ENCODE peak calls at places on chromosomes 4 and X, in four cellular contexts. One of them, this sample, is unnamed.

GRCh38 chrX:15749642-15750610 is 11.9 kb downstream of the CA5B start:
- DNase-seq in lower lobe of right lung: peak; percentile 44
- DNase-seq in mesendoderm: no peak
- DNase-seq in CD4-positive, alpha-beta memory T cell: peak; percentile 60
- DNase-seq in this sample: peak; percentile 51

GRCh38 chr4:102429553-102429952 is 71.6 kb upstream of the NFKB1 start:
- DNase-seq in lower lobe of right lung: no peak
- DNase-seq in mesendoderm: peak; percentile 75
- DNase-seq in CD4-positive, alpha-beta memory T cell: no peak
- DNase-seq in this sample: no peak

GRCh38 chr4:88448905-88449689 is 7.8 kb upstream of the HERC5 start:
- DNase-seq in lower lobe of right lung: no peak
- DNase-seq in mesendoderm: no peak
- DNase-seq in CD4-positive, alpha-beta memory T cell: no peak
- DNase-seq in this sample: no peak

GRCh38 chr4:33837043-33837442 is 2407.3 kb downstream of the ARAP2 start:
- DNase-seq in lower lobe of right lung: no peak
- DNase-seq in mesendoderm: peak; percentile 68
- DNase-seq in CD4-positive, alpha-beta memory T cell: no peak
- DNase-seq in this sample: no peak

GRCh38 chrX:35076061-35076460 is 133.5 kb downstream of the FAM47B start:
- DNase-seq in lower lobe of right lung: no peak
- DNase-seq in mesendoderm: peak; percentile 48
- DNase-seq in CD4-positive, alpha-beta memory T cell: no peak
- DNase-seq in this sample: no peak

GRCh38 chr4:26113339-26113940 is 199.4 kb downstream of the SMIM20 start:
- DNase-seq in lower lobe of right lung: no peak
- DNase-seq in mesendoderm: no peak
- DNase-seq in CD4-positive, alpha-beta memory T cell: no peak
- DNase-seq in this sample: no peak

GRCh38 chr4:88660446-88661294 is 37.0 kb downstream of the NAP1L5 start:
- DNase-seq in lower lobe of right lung: no peak
- DNase-seq in mesendoderm: no peak
- DNase-seq in CD4-positive, alpha-beta memory T cell: no peak
- DNase-seq in this sample: no peak

GRCh38 chr4:89134775-89135319 is 23.5 kb downstream of the TIGD2 start:
- DNase-seq in lower lobe of right lung: no peak
- DNase-seq in mesendoderm: peak; percentile 81
- DNase-seq in CD4-positive, alpha-beta memory T cell: no peak
- DNase-seq in this sample: no peak

GRCh38 chrX:24466025-24466424 is 939 bp downstream of the PDK3 start:
- DNase-seq in lower lobe of right lung: no peak
- DNase-seq in mesendoderm: peak; percentile 4
- DNase-seq in CD4-positive, alpha-beta memory T cell: no peak
- DNase-seq in this sample: no peak

GRCh38 chr4:20625460-20625859 is 74.8 kb upstream of the PACRGL start:
- DNase-seq in lower lobe of right lung: peak; percentile 56
- DNase-seq in mesendoderm: no peak
- DNase-seq in CD4-positive, alpha-beta memory T cell: no peak
- DNase-seq in this sample: no peak
- H3K27ac ChIP-seq in lower lobe of right lung: no peak overlapping the region
- H3K27ac ChIP-seq in mesendoderm: no peak overlapping the region
- H3K27ac ChIP-seq in CD4-positive, alpha-beta memory T cell: no peak overlapping the region
- H3K27ac ChIP-seq in this sample: no peak overlapping the region

DNA sequence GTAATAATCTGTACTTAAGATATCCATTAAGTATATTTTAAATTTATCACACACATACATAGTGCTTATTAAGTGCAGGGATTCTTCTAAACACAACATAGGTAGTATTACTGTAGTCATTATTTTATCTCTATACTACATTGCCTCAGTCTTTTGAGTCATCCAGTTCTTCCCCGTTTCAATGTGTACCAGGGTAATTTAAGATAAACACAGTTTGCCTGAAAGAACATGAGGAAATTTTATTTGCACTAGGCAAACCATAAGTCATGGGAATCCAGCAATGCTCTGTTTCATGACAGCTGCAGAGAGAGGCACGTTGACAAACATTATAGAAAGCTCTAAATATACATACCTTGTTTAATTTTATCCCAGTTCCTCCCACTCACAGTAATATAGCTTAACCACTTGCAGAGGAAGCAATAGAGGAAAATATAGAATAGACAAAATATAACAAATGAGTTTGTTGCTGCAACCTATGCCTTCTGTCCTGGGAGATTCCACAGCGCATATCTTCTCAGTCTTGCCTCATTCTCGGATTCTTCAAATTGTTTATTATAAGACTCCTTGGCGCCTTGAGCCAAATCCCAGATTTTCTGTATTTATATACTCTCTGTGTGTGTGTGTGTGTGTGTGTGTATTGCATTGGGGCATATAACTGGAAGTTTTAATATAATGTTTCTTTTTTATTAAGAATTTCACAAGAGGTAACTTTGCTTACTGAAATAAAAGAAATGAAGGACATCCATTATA is 258.6 kb downstream of the FAM133A start:
- DNase-seq in lower lobe of right lung: no peak
- DNase-seq in mesendoderm: no peak
- DNase-seq in CD4-positive, alpha-beta memory T cell: no peak
- DNase-seq in this sample: no peak
- H3K27ac ChIP-seq in lower lobe of right lung: no peak overlapping the region
- H3K27ac ChIP-seq in mesendoderm: no peak overlapping the region
- H3K27ac ChIP-seq in CD4-positive, alpha-beta memory T cell: no peak overlapping the region
- H3K27ac ChIP-seq in this sample: no peak overlapping the region

DNA sequence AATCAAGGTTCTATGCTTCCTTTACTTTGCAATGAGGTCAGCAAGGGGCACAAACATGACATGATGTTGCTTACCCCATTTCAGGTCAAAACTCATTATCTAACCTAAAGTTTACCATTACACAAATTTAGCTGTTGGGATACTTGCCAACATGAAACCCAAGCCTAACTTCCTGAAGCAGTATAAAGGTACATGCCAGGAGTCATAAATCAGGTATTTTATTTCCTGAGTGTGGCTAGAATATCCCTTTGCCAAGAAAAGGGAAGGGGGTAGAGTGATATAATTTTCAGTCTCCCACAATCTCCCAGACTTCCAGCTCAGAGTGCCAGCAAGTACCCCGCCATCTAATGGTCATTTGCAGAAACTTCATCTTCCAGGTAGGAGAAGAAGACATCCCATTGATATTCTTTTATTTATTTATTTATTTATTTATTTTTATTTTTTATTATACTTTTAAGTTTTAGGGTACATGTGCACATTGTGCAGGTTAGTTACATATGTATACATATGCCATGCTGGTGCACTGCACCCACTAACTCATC is 136.6 kb downstream of the NEXMIF start:
- DNase-seq in lower lobe of right lung: no peak
- DNase-seq in mesendoderm: peak; percentile 27
- DNase-seq in CD4-positive, alpha-beta memory T cell: no peak
- DNase-seq in this sample: no peak
- H3K27ac ChIP-seq in lower lobe of right lung: no peak overlapping the region
- H3K27ac ChIP-seq in mesendoderm: no peak overlapping the region
- H3K27ac ChIP-seq in CD4-positive, alpha-beta memory T cell: no peak overlapping the region
- H3K27ac ChIP-seq in this sample: no peak overlapping the region

DNA sequence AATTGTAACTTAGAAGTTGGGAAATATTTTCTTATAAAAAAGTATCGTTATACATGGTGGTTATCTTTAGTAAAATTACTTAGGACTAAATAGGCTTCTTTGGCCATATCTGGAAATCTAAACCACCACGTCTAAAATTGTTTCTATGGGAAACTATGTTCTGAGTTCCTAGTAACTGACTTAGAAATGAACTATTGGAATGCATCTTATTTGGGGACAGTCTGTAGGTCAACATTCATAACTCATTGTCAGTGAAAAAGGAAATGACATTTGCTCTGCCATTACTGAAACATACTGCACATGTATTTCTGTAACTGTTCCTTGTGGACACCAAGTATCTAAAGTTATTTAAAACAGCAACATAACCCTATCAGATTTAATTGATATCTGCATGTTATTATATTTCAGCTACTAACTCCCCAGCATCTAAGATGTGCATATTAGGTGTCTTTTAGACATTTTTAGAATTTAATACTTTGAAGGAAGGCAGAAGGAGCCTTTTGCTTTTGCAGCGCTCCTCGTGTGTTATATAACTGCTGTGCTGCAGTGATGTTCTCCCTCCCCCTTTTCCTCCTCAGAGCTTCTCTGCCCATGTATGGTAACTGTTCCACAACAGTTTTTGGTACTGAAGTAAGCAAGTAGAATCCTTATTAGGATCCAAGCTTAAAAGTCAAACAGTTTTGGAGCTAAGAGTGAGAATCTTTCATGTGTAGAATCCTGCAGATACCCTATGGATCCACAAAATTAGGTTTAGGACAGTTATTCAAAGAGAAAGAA is 37.2 kb upstream of the TMEM131L start:
- DNase-seq in lower lobe of right lung: no peak
- DNase-seq in mesendoderm: no peak
- DNase-seq in CD4-positive, alpha-beta memory T cell: peak; percentile 26
- DNase-seq in this sample: no peak
- H3K27ac ChIP-seq in lower lobe of right lung: no peak overlapping the region
- H3K27ac ChIP-seq in mesendoderm: no peak overlapping the region
- H3K27ac ChIP-seq in CD4-positive, alpha-beta memory T cell: no peak overlapping the region
- H3K27ac ChIP-seq in this sample: no peak overlapping the region

This sample was measured in MM.1S.